ENCODE peak calls at places on chromosomes 11 and 22, in seven cellular contexts. R, O, A, W, M, T and C are unnamed samples.

GRCh38 chr11:69905611-69906452 is 86.6 kb upstream of the FGF3 start:
- DNase-seq in A (no peak), W (no peak), R (no peak), T (no peak), M (peak; percentile 85), O (no peak), C (peak; percentile 79)

GRCh38 chr22:46823654-46824053 is 61.2 kb downstream of the TBC1D22A start:
- DNase-seq in W (no peak), A (no peak), R (no peak), M (no peak), O (no peak), T (no peak), C (no peak)

GRCh38 chr11:6402561-6402981 is 12.3 kb downstream of the SMPD1 start:
- DNase-seq in M (no peak), A (no peak), W (no peak), O (no peak), T (no peak), R (no peak), C (peak; percentile 57)

GRCh38 chr11:77213589-77214428 is 85.8 kb downstream of the MYO7A start:
- DNase-seq in W (no peak), A (no peak), O (no peak), M (no peak), R (no peak), T (no peak), C (no peak)

GRCh38 chr11:106474274-106474673 is 396.8 kb downstream of the AASDHPPT start:
- DNase-seq in T (no peak), W (no peak), M (no peak), R (no peak), O (no peak), A (no peak), C (no peak)

GRCh38 chr11:33160147-33160546 is 1.1 kb downstream of the CSTF3 start:
- DNase-seq in R (no peak), T (no peak), W (no peak), M (peak; percentile 32), O (no peak), A (no peak), C (no peak)

GRCh38 chr11:35134403-35135126 is 4.4 kb upstream of the CD44 start:
- DNase-seq in T (no peak), O (no peak), M (no peak), W (no peak), R (no peak), A (no peak), C (no peak)

GRCh38 chr11:76510060-76511047 is 65.5 kb downstream of the EMSY start:
- DNase-seq in R (no peak), O (no peak), T (no peak), W (no peak), M (no peak), A (no peak), C (no peak)

GRCh38 chr11:102223859-102224258 is 93.4 kb upstream of the BIRC3 start:
- DNase-seq in O (no peak), W (no peak), R (no peak), M (no peak), A (no peak), T (no peak), C (no peak)

DNA sequence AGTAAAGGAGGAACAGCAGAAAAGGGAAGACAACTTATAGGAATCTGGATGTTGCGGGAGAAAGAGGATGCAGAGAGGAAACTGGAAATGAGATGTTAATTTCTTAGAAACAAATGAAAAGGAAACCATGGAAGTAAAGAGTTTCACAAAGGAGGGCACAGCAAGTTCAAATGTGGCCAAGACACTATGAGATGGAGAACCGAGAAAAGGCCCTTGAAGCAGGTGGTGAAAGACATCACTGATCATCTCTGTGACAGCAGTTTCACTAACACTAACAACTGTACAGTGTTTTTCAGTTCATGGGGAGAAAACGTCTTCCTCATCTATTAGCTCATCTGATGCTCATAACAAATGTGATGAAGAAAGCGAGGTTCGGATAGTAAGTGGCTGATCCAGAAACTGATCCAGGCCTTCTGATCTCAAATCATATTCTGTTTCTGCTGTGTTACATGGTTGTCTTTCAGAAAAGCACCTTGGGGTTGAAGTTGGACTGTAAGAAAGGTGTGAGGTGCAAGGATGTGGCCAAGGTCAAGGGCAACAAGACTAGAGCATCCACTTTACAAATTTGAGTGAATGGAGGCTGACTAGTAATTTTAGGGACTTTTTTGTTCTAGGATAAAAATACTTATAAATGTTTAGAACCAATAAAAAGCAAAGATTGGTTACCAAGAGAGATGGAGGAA is 492.1 kb upstream of the CADM1 start:
- DNase-seq in T (no peak), R (no peak), A (no peak), O (no peak), W (no peak), M (no peak), C (no peak)
- TF ChIP-seq EP300 in T (no peak), R (no peak), A (no peak), O (no peak), W (no peak), M (no peak), C (no peak)

DNA sequence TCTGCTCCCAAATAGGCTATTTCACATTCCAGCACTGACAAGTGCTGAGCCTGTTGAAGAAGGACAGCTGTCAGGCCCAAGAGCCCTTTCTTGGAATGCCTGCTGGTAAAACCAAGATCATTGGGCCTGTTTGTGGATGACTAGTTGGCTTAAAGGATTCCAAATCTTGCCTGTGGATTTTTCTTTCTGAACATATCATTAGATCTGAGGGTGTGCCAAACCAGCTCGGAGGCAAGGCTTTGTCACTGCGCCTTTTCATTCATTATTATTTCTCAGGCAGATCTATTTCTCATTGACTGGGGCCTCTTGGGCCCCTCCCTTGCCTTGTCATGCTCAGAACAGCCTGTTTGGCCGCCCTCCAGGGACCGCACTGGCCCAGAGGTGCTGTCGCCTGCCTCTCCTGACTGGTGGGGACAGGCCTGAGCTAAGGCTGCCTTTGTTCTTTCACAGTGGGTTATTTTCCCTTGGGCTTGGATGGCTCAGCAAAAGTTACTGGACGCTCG is 222.7 kb upstream of the SESN3 start:
- DNase-seq in M (no peak), T (no peak), A (no peak), W (no peak), O (no peak), R (peak; percentile 68), C (no peak)
- TF ChIP-seq EP300 in M (no peak), T (no peak), A (no peak), W (peak; percentile 73), O (no peak), R (no peak), C (no peak)

DNA sequence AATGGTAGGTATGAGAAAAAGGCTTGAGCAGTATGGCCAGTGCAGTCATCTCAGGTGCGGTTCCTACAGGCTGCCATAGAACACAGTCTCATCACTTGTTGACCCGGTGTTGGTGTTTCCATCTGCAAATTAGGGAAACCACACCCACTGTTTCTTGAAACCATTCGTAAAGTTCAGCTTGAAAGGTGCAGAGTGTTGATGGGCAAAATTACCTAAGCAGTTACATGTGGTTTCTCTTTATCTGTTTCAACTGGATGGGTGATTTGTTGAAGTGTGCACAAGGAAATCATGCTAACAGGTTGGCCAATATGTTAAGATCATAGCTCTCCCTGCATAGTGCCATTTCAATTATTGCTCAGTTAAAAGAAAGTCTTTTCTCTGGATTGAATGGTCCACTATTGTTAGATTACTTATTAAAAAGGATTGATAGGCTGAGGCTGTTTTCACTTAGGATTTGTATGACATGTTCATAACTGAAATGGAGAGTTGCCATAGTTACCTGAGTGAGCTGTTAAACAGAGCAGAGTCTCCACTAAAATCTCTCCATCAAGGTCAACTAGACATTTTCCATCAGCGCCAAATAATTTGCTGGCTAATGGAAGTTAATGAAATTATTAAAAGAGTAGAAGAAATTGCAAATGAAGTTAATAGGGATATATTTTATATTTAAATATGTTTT is 203.1 kb upstream of the MTMR2 start:
- DNase-seq in W (no peak), A (no peak), O (no peak), R (no peak), T (no peak), M (no peak), C (no peak)
- TF ChIP-seq EP300 in W (no peak), A (no peak), O (no peak), R (no peak), T (no peak), M (peak; percentile 47), C (no peak)

GRCh38 chr11:57530596-57531507 is at the start of gene TIMM10:
- DNase-seq in R (peak; percentile 98), W (peak; percentile 90), M (peak; percentile 88), A (peak; percentile 93), O (peak; percentile 98), T (peak; percentile 95), C (peak; percentile 96)
- TF ChIP-seq EP300 in R (no peak), W (peak; percentile 89), M (no peak), A (no peak), O (peak; percentile 26), T (no peak), C (peak; percentile 27)